ENCODE peak calls at places on chromosomes 2 and 18, in ten cellular contexts. M is stimulated activated CD8-positive, alpha-beta memory T cell treated with anti-CD3 and anti-CD28 coated beads, Interleukin-15, amount 100 ng/mL, for 24 hours; G is cardiac septum; D is SJSA1; P is fibroblast of lung; K is GM12892; Q is ELR; V is kidney; B is SK-MEL-5; C is cardiac fibroblast. N is an unnamed sample.
A peak's percentile ranks its signal among the peaks of the same experiment; 100 is the strongest.

GRCh38 chr2:151238527-151239487 is 22.9 kb downstream of the RBM43 start:
- DNase-seq in G (no peak), P (peak; percentile 93), M (no peak), D (peak; percentile 64), Q (peak; percentile 82), B (peak; percentile 78), V (peak; percentile 56), C (peak; percentile 93), K (peak; percentile 22), N (no peak)

GRCh38 chr2:95159690-95160449 is at the start of gene ZNF514:
- DNase-seq in K (peak; percentile 74), G (peak; percentile 86), V (peak; percentile 91), Q (peak; percentile 80), C (peak; percentile 82), M (peak; percentile 53), P (peak; percentile 70), D (peak; percentile 43), B (peak; percentile 51), N (no peak)

GRCh38 chr2:5148392-5149085 is 543.6 kb upstream of the SOX11 start:
- DNase-seq in C (no peak), Q (no peak), G (no peak), D (no peak), M (no peak), P (no peak), K (no peak), B (no peak), V (no peak), N (no peak)

GRCh38 chr2:134600208-134600607 is 118.6 kb downstream of the TMEM163 start:
- DNase-seq in V (no peak), Q (no peak), B (no peak), K (no peak), D (no peak), C (no peak), G (no peak), M (no peak), P (no peak), N (no peak)

GRCh38 chr2:158412206-158412605 is 44.3 kb downstream of the CCDC148 start:
- DNase-seq in B (no peak), M (no peak), D (peak; percentile 85), V (no peak), Q (peak; percentile 62), C (no peak), G (no peak), K (no peak), P (no peak), N (no peak)

GRCh38 chr2:45119038-45119437 is 109.8 kb upstream of the SIX2 start:
- DNase-seq in M (no peak), C (peak; percentile 37), G (no peak), B (no peak), V (no peak), K (no peak), D (no peak), Q (peak; percentile 70), P (peak; percentile 37), N (peak; percentile 82)

GRCh38 chr18:9653390-9653789 is 39.0 kb upstream of the PPP4R1 start:
- DNase-seq in M (no peak), Q (no peak), B (peak; percentile 94), P (peak; percentile 30), C (peak; percentile 55), K (no peak), D (no peak), G (no peak), V (peak; percentile 82), N (no peak)

GRCh38 chr2:180979086-180979934 is 1.1 kb upstream of the UBE2E3 start:
- DNase-seq in B (no peak), M (no peak), D (peak; percentile 89), K (no peak), Q (peak; percentile 90), C (peak; percentile 69), V (no peak), P (peak; percentile 53), G (no peak), N (no peak)

GRCh38 chr2:26185304-26185928 is 12.5 kb downstream of the GAREM2 start:
- DNase-seq in Q (no peak), C (no peak), D (no peak), G (no peak), K (no peak), P (no peak), M (no peak), V (no peak), B (no peak), N (no peak)

GRCh38 chr18:370753-371615 is 103.1 kb upstream of the THOC1 start:
- DNase-seq in D (no peak), P (no peak), Q (no peak), C (no peak), V (no peak), B (no peak), K (no peak), G (no peak), M (no peak), N (no peak)

GRCh38 chr18:65990944-65991708 is 240.3 kb downstream of the CDH7 start:
- DNase-seq in C (no peak), B (no peak), V (no peak), G (no peak), M (no peak), D (no peak), P (no peak), Q (no peak), K (no peak), N (no peak)

GRCh38 chr2:10981941-10982381 is 70.2 kb downstream of the KCNF1 start:
- DNase-seq in P (no peak), K (no peak), B (no peak), G (peak; percentile 80), D (no peak), M (no peak), Q (no peak), C (no peak), V (no peak), N (no peak)

GRCh38 chr2:199999166-199999565 is 43.8 kb downstream of the MAIP1 start:
- DNase-seq in C (no peak), V (no peak), M (no peak), D (no peak), K (no peak), B (no peak), P (no peak), Q (peak; percentile 53), G (no peak), N (no peak)

GRCh38 chr18:37667836-37668235 is 102.2 kb upstream of the CELF4 start:
- DNase-seq in C (no peak), D (no peak), P (no peak), M (no peak), V (no peak), G (no peak), B (no peak), K (no peak), Q (no peak), N (no peak)

GRCh38 chr2:132977812-132978529 is 308.0 kb upstream of the LYPD1 start:
- DNase-seq in K (no peak), M (no peak), D (no peak), G (no peak), P (peak; percentile 42), Q (peak; percentile 74), C (peak; percentile 6), B (no peak), V (no peak), N (no peak)

GRCh38 chr2:146457221-146457620 is 1387.6 kb upstream of the ACVR2A start:
- DNase-seq in P (no peak), Q (no peak), C (no peak), G (no peak), V (no peak), M (no peak), B (no peak), K (no peak), D (no peak), N (no peak)

GRCh38 chr2:8578335-8579244 is 103.3 kb upstream of the ID2 start:
- DNase-seq in G (no peak), M (no peak), Q (no peak), C (no peak), V (peak; percentile 54), D (no peak), P (no peak), K (no peak), B (no peak), N (no peak)

GRCh38 chr2:149006883-149007543 is 31.5 kb upstream of the LYPD6B start:
- DNase-seq in Q (no peak), G (no peak), M (no peak), K (no peak), V (no peak), C (no peak), D (no peak), P (no peak), B (no peak), N (no peak)

GRCh38 chr18:10405014-10405493 is 49.4 kb upstream of the APCDD1 start:
- DNase-seq in C (peak; percentile 47), Q (no peak), M (no peak), P (peak; percentile 43), K (no peak), G (no peak), B (no peak), V (no peak), D (no peak), N (no peak)

GRCh38 chr18:33183136-33183535 is 257.4 kb downstream of the CCDC178 start:
- DNase-seq in P (no peak), Q (no peak), V (no peak), D (no peak), B (no peak), M (no peak), G (no peak), C (no peak), K (no peak), N (no peak)

GRCh38 chr2:45607701-45608100 is 3.4 kb downstream of the SRBD1 start:
- DNase-seq in V (no peak), Q (peak; percentile 60), P (no peak), G (no peak), D (no peak), C (peak; percentile 35), B (peak; percentile 83), K (no peak), M (no peak), N (no peak)

GRCh38 chr2:65664931-65665330 is 232.5 kb upstream of the SPRED2 start:
- DNase-seq in C (no peak), K (no peak), M (no peak), D (peak; percentile 42), Q (no peak), P (no peak), B (no peak), G (no peak), V (no peak), N (no peak)

GRCh38 chr2:29014331-29014730 is 33.2 kb downstream of the TOGARAM2 start:
- DNase-seq in M (no peak), D (no peak), B (no peak), G (no peak), P (no peak), K (no peak), V (no peak), Q (no peak), C (no peak), N (no peak)

GRCh38 chr2:199458806-199459285 is 1.1 kb upstream of the SATB2 start:
- DNase-seq in B (no peak), K (no peak), P (no peak), M (no peak), G (no peak), D (peak; percentile 84), C (peak; percentile 31), Q (no peak), V (no peak), N (no peak)

GRCh38 chr2:45102579-45103117 is 93.4 kb upstream of the SIX2 start:
- DNase-seq in Q (no peak), V (no peak), D (no peak), C (no peak), M (no peak), K (no peak), P (no peak), B (no peak), G (no peak), N (no peak)

GRCh38 chr2:242035858-242036652 is 166.5 kb downstream of the RTP5 start:
- DNase-seq in K (no peak), G (no peak), B (no peak), Q (no peak), M (no peak), P (no peak), V (no peak), D (no peak), C (no peak), N (no peak)

GRCh38 chr2:105391058-105391627 is 7.7 kb downstream of the FHL2 start:
- DNase-seq in B (no peak), P (no peak), C (no peak), G (peak; percentile 62), K (no peak), Q (peak; percentile 84), V (no peak), D (peak; percentile 78), M (no peak), N (no peak)

GRCh38 chr2:111668274-111668616 is 215.7 kb downstream of the ANAPC1 start:
- DNase-seq in M (no peak), B (no peak), K (no peak), V (no peak), Q (no peak), G (no peak), D (no peak), C (no peak), P (no peak), N (no peak)